ENCODE peak calls at places on chromosomes 12 and 14, in four cellular contexts. X is GM12892, M is K562, P is HepG2. Y is an unnamed sample.

GRCh38 chr12:89247541-89247942 is 104.8 kb downstream of the DUSP6 start:
- DNase-seq in X (no peak), M (no peak), P (peak; percentile 36), Y (no peak)

GRCh38 chr14:104563742-104564615 is 15.6 kb upstream of the C14orf180 start:
- DNase-seq in M (peak; percentile 86), P (peak; percentile 18), X (peak; percentile 89), Y (peak; percentile 95)

GRCh38 chr14:76267322-76268012 is 108.5 kb upstream of the ESRRB start:
- DNase-seq in M (no peak), X (peak; percentile 39), P (no peak), Y (peak; percentile 25)

GRCh38 chr14:59540852-59541251 is 35.8 kb downstream of the CCDC175 start:
- DNase-seq in P (no peak), X (no peak), M (no peak), Y (no peak)

GRCh38 chr12:38886064-38886463 is 19.3 kb downstream of the CPNE8 start:
- DNase-seq in P (peak; percentile 52), X (no peak), M (no peak), Y (no peak)

GRCh38 chr14:95935228-95935822 is 58.7 kb downstream of the TUNAR start:
- DNase-seq in P (peak; percentile 6), X (no peak), M (no peak), Y (no peak)

GRCh38 chr12:54033106-54033979 is 493 bp downstream of the HOXC5 start:
- DNase-seq in P (peak; percentile 4), M (no peak), X (no peak), Y (no peak)

GRCh38 chr12:102548543-102548942 is 68.2 kb upstream of the IGF1 start:
- DNase-seq in M (no peak), P (no peak), X (no peak), Y (no peak)

GRCh38 chr14:24327303-24327702 is 7.6 kb downstream of the ADCY4 start:
- DNase-seq in M (no peak), P (no peak), X (no peak), Y (no peak)

GRCh38 chr14:60753264-60754126 is 18.9 kb downstream of the MNAT1 start:
- DNase-seq in X (peak; percentile 31), M (peak; percentile 11), P (no peak), Y (peak; percentile 43)

GRCh38 chr14:95361373-95362179 is 41.9 kb upstream of the CLMN start:
- DNase-seq in P (no peak), X (peak; percentile 63), M (peak; percentile 55), Y (peak; percentile 66)

GRCh38 chr12:64171715-64172114 is 50.4 kb downstream of the KICS2 start:
- DNase-seq in P (peak; percentile 5), M (no peak), X (no peak), Y (no peak)

GRCh38 chr12:84791444-84791843 is 121.2 kb downstream of the SLC6A15 start:
- DNase-seq in P (no peak), M (no peak), X (no peak), Y (no peak)

GRCh38 chr12:39587247-39587646 is 32.4 kb downstream of the ABCD2 start:
- DNase-seq in M (no peak), P (no peak), X (no peak), Y (no peak)

GRCh38 chr12:75302225-75302624 is 27.9 kb downstream of the CAPS2 start:
- DNase-seq in X (no peak), P (no peak), M (no peak), Y (no peak)

GRCh38 chr14:58048219-58048618 is 103.8 kb downstream of the ARMH4 start:
- DNase-seq in X (no peak), P (no peak), M (no peak), Y (no peak)

GRCh38 chr12:43551971-43552559 is at the start of gene ADAMTS20:
- DNase-seq in X (no peak), P (no peak), M (peak; percentile 22), Y (no peak)

GRCh38 chr14:24609667-24610344 is at the start of gene GZMH:
- DNase-seq in X (no peak), P (no peak), M (no peak), Y (no peak)

GRCh38 chr12:32091696-32092095 is 15.0 kb upstream of the BICD1 start:
- DNase-seq in P (no peak), X (no peak), M (no peak), Y (no peak)

GRCh38 chr12:128381537-128381936 is 114.6 kb downstream of the TMEM132C start:
- DNase-seq in M (no peak), P (no peak), X (no peak), Y (no peak)

GRCh38 chr12:92538970-92539749 is 163.6 kb upstream of the PLEKHG7 start:
- DNase-seq in M (peak; percentile 19), P (no peak), X (no peak), Y (no peak)

GRCh38 chr12:94998322-94998721 is 5.2 kb downstream of the NDUFA12 start:
- DNase-seq in X (no peak), M (no peak), P (no peak), Y (no peak)

GRCh38 chr14:76191297-76191696 is 39.6 kb downstream of the GPATCH2L start:
- DNase-seq in M (no peak), X (no peak), P (no peak), Y (no peak)

GRCh38 chr12:122681814-122682213 is 21.3 kb downstream of the HCAR2 start:
- DNase-seq in M (no peak), P (no peak), X (no peak), Y (no peak)

GRCh38 chr12:89863968-89864367 is 155.3 kb upstream of the ATP2B1 start:
- DNase-seq in P (no peak), X (no peak), M (no peak), Y (no peak)

GRCh38 chr14:90573385-90574105 is 176.7 kb downstream of the CALM1 start:
- DNase-seq in M (peak; percentile 81), X (no peak), P (no peak), Y (no peak)

GRCh38 chr12:44748950-44749468 is 127.1 kb downstream of the NELL2 start:
- DNase-seq in X (no peak), M (no peak), P (no peak), Y (no peak)

GRCh38 chr12:54018608-54018984 is 9.6 kb upstream of the HOXC6 start:
- DNase-seq in P (no peak), M (peak; percentile 74), X (peak; percentile 49), Y (no peak)

GRCh38 chr14:103862393-103862782 is 15.0 kb upstream of the PPP1R13B start:
- DNase-seq in M (peak; percentile 24), P (peak; percentile 95), X (no peak), Y (no peak)

GRCh38 chr12:30909721-30910350 is 16.7 kb upstream of the TSPAN11 start:
- DNase-seq in M (no peak), X (no peak), P (no peak), Y (no peak)
- TF ChIP-seq TAF1 in M (no peak), X (no peak), P (no peak), Y (no peak)

GRCh38 chr14:63205281-63205575 is 985 bp downstream of the RHOJ start:
- DNase-seq in M (no peak), P (no peak), X (no peak), Y (no peak)

GRCh38 chr14:63204407-63205280 is at the start of gene RHOJ:
- DNase-seq in X (no peak), M (no peak), P (no peak), Y (no peak)

GRCh38 chr14:63205850-63206249 is 1.6 kb downstream of the RHOJ start:
- DNase-seq in P (no peak), X (no peak), M (no peak), Y (no peak)

GRCh38 chr14:63203015-63203414 is 1.2 kb upstream of the RHOJ start:
- DNase-seq in P (no peak), M (no peak), X (no peak), Y (no peak)

DNA sequence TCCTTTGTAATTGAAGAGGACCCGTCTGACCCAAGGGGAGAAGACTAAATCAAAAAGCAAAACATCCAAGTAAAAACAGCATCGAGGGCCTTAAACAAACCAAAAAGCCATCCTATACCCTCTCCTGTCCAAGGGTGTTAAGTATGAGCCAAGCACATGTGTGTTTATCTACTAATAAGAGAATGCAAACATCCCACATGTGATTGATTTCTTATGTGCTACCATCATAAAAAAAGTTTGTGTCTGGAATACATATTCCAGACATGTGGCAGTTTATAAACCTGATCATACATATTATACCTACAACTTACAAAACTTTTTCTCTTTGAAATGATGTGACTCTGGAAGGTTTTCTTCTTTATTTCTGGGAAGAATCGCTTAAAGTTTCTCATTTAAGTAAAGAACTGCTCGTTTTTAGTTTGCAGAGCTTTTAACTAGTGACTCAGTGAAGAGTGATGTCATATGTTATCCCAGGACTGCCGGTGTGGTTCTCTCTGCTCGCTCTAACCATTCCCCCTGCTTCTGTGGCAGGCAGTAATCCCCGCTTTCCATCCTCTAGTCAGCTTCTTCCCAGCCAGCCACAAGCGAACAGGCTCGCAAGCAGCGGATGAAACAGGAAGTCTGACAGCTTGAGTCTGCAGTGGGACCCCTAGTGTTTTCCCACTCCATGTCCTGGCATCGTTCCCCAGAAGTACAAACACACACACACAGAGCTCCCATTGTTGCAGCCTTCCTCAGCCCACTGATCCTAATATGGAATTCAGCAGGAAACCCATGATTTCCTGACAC is 431 bp upstream of the RHOJ start:
- DNase-seq in M (no peak), X (no peak), P (peak; percentile 90), Y (no peak)
- TF ChIP-seq POLR2A in M (no peak), X (no peak), P (no peak), Y (no peak)

GRCh38 chr12:131327521-131328488 is 374.1 kb downstream of the ADGRD1 start:
- DNase-seq in P (no peak), M (peak; percentile 36), X (no peak), Y (no peak)

GRCh38 chr12:131321988-131322387 is 368.3 kb downstream of the ADGRD1 start:
- DNase-seq in P (no peak), X (no peak), M (no peak), Y (no peak)

GRCh38 chr12:131318045-131318685 is 364.5 kb downstream of the ADGRD1 start:
- DNase-seq in X (no peak), P (no peak), M (no peak), Y (no peak)

DNA sequence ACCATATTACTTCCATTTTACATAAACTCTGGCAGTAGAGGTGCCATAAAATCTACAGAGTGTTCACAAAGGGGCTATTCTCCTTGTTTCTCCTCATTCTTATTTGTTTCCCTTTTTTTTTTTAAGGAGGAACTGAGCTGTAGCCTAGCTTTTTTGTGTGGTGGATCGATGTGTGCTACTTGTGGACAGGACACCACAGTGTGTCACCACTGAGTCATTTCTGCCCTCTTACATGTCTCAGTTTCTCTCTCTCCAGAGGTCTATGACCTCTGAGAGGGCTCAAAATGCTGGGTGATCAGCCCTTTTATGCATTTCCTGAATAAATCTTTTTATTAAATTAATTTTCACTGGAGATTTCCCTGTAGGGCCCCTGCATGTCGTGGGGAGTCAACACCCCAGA is 370.2 kb downstream of the ADGRD1 start:
- DNase-seq in M (no peak), P (no peak), X (no peak), Y (no peak)
- TF ChIP-seq TAF1 in M (no peak), P (no peak), X (no peak), Y (no peak)

DNA sequence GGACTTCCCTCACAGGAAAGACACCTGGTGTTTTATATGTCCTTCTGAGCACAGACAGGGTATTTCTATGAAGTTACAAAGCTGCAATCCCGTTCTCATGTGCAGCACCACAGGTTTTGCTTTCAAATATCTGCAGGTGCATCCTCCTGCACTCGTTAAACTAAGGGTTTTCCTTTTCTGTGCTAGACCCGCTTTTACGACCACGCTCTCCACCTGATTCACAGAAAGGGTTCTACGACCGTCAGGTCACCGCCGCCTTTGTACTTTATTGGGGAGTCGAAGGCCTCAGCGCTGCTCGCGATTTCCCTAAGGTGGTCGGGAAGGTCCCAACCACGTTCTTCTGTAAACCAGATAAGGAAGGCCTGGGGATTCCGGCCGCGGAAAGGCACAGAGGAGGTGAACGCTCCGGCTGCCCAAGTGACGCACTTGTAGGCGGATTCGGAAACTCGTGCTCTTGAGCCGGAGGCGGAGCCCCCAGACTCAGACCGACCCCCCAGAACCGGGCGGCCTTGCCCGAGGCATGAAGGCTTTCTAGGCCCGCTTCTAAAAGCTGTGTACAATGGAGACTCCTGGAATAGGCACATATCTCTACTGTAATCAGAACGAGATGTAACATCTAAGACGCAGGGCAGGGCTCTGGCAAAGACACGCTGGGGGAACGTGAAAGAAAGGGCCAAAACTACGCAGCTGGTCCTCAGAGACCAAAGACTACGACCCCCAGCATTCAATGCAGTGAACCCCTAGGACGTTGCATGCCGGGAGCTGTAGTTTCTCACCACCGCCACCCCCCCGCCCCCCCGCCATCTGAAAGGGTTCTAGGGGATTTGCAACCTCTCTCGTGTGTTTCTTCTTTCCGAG is 930 bp upstream of the HSP90B1 start:
- DNase-seq in X (peak; percentile 46), P (peak; percentile 87), M (peak; percentile 90), Y (peak; percentile 43)
- TF ChIP-seq POLR2A in X (peak; percentile 61), P (peak; percentile 64), M (peak; percentile 74), Y (no peak)

Y was measured in GM12891.